ENCODE peak calls at places on chromosomes 5 and 9, in eight cellular contexts. L, X, J, R, I, W, Q and N are unnamed samples.

GRCh38 chr5:11415751-11416150 is 488.5 kb downstream of the CTNND2 start:
- DNase-seq in L (no peak), X (no peak), J (peak; percentile 29), R (no peak), I (no peak), W (no peak), Q (no peak), N (peak; percentile 10)

GRCh38 chr5:150114102-150114641 is 27.8 kb upstream of the CSF1R start:
- DNase-seq in L (no peak), X (no peak), J (no peak), R (no peak), I (peak; percentile 23), W (no peak), Q (no peak), N (no peak)

GRCh38 chr5:133347039-133347438 is 265.3 kb downstream of the FSTL4 start:
- DNase-seq in L (no peak), X (no peak), J (no peak), R (peak; percentile 49), I (no peak), W (no peak), Q (no peak), N (no peak)

GRCh38 chr5:35365756-35366155 is 135.5 kb upstream of the PRLR start:
- DNase-seq in L (no peak), X (no peak), J (no peak), R (no peak), I (no peak), W (no peak), Q (no peak), N (no peak)

GRCh38 chr9:137352511-137353222 is 50.6 kb upstream of the NRARP start:
- DNase-seq in L (peak; percentile 59), X (no peak), J (no peak), R (no peak), I (no peak), W (no peak), Q (no peak), N (no peak)

GRCh38 chr5:90645024-90645610 is 86.5 kb downstream of the ADGRV1 start:
- DNase-seq in L (no peak), X (peak; percentile 39), J (peak; percentile 47), R (peak; percentile 53), I (no peak), W (no peak), Q (no peak), N (peak; percentile 47)

GRCh38 chr9:70466976-70467551 is 52.6 kb upstream of the KLF9 start:
- DNase-seq in L (no peak), X (no peak), J (peak; percentile 84), R (no peak), I (no peak), W (no peak), Q (peak; percentile 80), N (peak; percentile 77)

GRCh38 chr9:93210324-93210973 is 26.5 kb downstream of the WNK2 start:
- DNase-seq in L (peak; percentile 61), X (no peak), J (no peak), R (no peak), I (no peak), W (no peak), Q (no peak), N (no peak)

GRCh38 chr5:57445715-57446037 is 36.9 kb downstream of the ACTBL2 start:
- DNase-seq in L (no peak), X (no peak), J (peak; percentile 43), R (no peak), I (no peak), W (no peak), Q (peak; percentile 59), N (no peak)

GRCh38 chr9:126663661-126664072 is 49.9 kb downstream of the LMX1B start:
- DNase-seq in L (no peak), X (no peak), J (no peak), R (no peak), I (no peak), W (no peak), Q (peak; percentile 10), N (no peak)

GRCh38 chr5:58925627-58926545 is 343.0 kb downstream of the RAB3C start:
- DNase-seq in L (no peak), X (peak; percentile 30), J (peak; percentile 46), R (no peak), I (no peak), W (no peak), Q (no peak), N (peak; percentile 46)

GRCh38 chr5:66222455-66222854 is 78.4 kb downstream of the SREK1 start:
- DNase-seq in L (no peak), X (no peak), J (peak; percentile 20), R (peak; percentile 71), I (no peak), W (no peak), Q (no peak), N (no peak)

GRCh38 chr5:52771343-52772039 is 16.2 kb upstream of the ITGA1 start:
- DNase-seq in L (no peak), X (no peak), J (no peak), R (peak; percentile 67), I (no peak), W (peak; percentile 28), Q (no peak), N (no peak)

GRCh38 chr9:13688223-13688989 is 408.9 kb upstream of the MPDZ start:
- DNase-seq in L (no peak), X (no peak), J (peak; percentile 34), R (no peak), I (no peak), W (no peak), Q (no peak), N (peak; percentile 29)

GRCh38 chr9:13689925-13690324 is 410.4 kb upstream of the MPDZ start:
- DNase-seq in L (no peak), X (no peak), J (no peak), R (no peak), I (no peak), W (no peak), Q (no peak), N (no peak)

GRCh38 chr9:13690595-13690994 is 411.1 kb upstream of the MPDZ start:
- DNase-seq in L (no peak), X (no peak), J (peak; percentile 24), R (no peak), I (no peak), W (no peak), Q (no peak), N (no peak)

GRCh38 chr9:13688990-13689600 is 409.6 kb upstream of the MPDZ start:
- DNase-seq in L (no peak), X (peak; percentile 7), J (peak; percentile 9), R (no peak), I (no peak), W (no peak), Q (peak; percentile 59), N (peak; percentile 24)
- TF ChIP-seq CTCF in L (peak; percentile 38), X (peak; percentile 66), J (peak; percentile 68), R (no peak), I (no peak), W (no peak), Q (peak; percentile 59), N (peak; percentile 52)

GRCh38 chr5:170571331-170571731 is 67.5 kb downstream of the KCNIP1 start:
- DNase-seq in L (no peak), X (no peak), J (peak; percentile 89), R (no peak), I (no peak), W (no peak), Q (no peak), N (peak; percentile 61)
- TF ChIP-seq CTCF in L (no peak), X (no peak), J (no peak), R (no peak), I (no peak), W (no peak), Q (no peak), N (peak; percentile 7)

DNA sequence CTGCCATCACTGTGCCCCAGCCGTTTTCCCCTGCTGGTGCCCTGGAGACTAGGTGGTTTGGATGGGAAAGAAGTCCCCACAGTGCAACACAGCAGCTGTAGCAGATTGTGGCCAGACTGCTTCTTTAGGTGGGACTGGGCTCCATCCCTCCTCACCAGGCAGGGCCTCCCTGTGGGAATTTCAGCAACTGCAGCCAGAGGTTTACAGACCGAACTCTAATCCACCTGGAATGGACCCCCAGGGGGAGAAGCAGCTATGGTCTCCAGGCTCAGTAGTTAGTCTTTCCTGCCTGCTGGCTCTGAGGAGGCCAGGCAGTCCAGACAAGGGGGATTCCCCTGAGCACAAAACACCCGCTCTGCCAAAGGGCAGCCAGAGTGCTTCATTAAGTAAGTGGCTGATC is 188.8 kb downstream of the SGCD start:
- DNase-seq in L (no peak), X (no peak), J (no peak), R (no peak), I (no peak), W (no peak), Q (no peak), N (no peak)
- TF ChIP-seq CTCF in L (no peak), X (no peak), J (no peak), R (no peak), I (no peak), W (no peak), Q (no peak), N (no peak)

DNA sequence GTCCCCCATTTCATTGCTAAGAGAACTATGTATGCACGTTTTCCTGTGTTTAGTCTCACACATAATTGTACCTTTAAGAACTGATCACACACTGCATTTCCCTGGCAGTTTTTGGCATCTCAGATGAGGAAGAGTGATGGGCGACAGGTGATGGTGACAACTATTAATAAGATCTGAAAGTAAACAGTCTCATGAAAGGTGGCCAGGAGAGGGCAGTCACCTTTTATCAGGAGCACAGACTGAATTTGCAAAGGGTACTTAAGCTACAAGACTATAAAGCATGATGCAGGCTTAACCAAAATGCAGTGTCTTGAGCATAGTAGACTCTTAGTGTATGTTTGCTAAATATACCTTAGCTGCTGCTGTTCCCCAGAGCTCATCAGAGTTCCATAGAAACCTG is 91.5 kb downstream of the GHR start:
- DNase-seq in L (no peak), X (peak; percentile 18), J (no peak), R (peak; percentile 29), I (no peak), W (peak; percentile 13), Q (no peak), N (no peak)
- TF ChIP-seq CTCF in L (no peak), X (no peak), J (no peak), R (no peak), I (no peak), W (peak; percentile 25), Q (no peak), N (no peak)

DNA sequence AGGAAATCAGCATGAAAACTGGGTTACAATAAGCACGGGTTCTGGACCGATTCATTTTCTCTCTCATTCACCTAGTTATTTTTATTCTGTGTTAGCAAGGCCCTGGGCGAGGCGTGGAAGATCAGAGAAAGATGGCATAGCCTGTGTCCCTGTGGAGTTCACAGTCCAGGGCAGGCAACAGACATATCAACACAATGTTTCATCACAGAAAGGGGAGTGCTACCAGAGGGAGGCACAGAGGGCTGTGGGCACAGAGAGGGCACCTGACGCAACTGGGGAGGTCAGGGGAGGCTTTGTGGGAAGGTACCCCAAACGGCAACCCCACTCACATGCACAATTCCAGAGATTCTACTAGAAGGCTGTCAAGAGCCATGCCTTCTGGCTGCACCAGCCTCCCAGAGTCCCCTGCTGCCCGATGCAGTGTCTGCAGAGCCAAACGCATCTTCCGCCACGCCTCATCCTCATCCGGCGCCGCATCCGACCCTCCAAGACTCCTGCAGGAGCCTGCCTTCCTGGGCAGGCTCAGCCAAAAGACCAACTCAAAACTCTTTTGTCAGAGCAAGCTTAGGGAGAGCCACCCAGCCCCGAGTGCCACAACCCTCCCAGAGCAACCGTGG is 1.4 kb downstream of the FAM193B start:
- DNase-seq in L (no peak), X (no peak), J (no peak), R (no peak), I (no peak), W (no peak), Q (no peak), N (no peak)
- TF ChIP-seq CTCF in L (no peak), X (no peak), J (peak; percentile 12), R (no peak), I (no peak), W (no peak), Q (no peak), N (peak; percentile 9)